ENCODE peak calls at places on chromosomes 11 and 22, in five cellular contexts. B, W, X, O and V are unnamed samples.

GRCh38 chr11:75301131-75301530 is 50.3 kb downstream of the ARRB1 start:
- DNase-seq in B (no peak), W (no peak), X (no peak), O (no peak), V (no peak)

GRCh38 chr11:81967242-81967641 is 766.4 kb downstream of the FAM181B start:
- DNase-seq in B (no peak), W (no peak), X (no peak), O (no peak), V (no peak)

GRCh38 chr11:104126464-104126863 is 37.5 kb downstream of the PDGFD start:
- DNase-seq in B (no peak), W (no peak), X (no peak), O (no peak), V (no peak)

GRCh38 chr11:69972351-69972802 is 105.7 kb upstream of the ANO1 start:
- DNase-seq in B (no peak), W (no peak), X (no peak), O (no peak), V (no peak)

GRCh38 chr22:38030311-38031133 is 26.7 kb upstream of the PICK1 start:
- DNase-seq in B (no peak), W (no peak), X (no peak), O (peak), V (no peak)

GRCh38 chr11:103824116-103824515 is 212.3 kb upstream of the DDI1 start:
- DNase-seq in B (no peak), W (no peak), X (no peak), O (no peak), V (no peak)

GRCh38 chr11:64146036-64146943 is 19.6 kb downstream of the MACROD1 start:
- DNase-seq in B (peak), W (no peak), X (peak), O (peak), V (no peak)

GRCh38 chr11:43983221-43983795 is 40.9 kb downstream of the C11orf96 start:
- DNase-seq in B (no peak), W (no peak), X (no peak), O (no peak), V (no peak)

GRCh38 chr11:93525601-93526000 is 17.6 kb downstream of the SMCO4 start:
- DNase-seq in B (no peak), W (no peak), X (no peak), O (peak), V (no peak)

GRCh38 chr11:2670541-2671100 is 29.2 kb downstream of the KCNQ1OT1 start:
- DNase-seq in B (no peak), W (no peak), X (no peak), O (no peak), V (peak)

GRCh38 chr22:21650823-21651520 is 8.9 kb downstream of the SDF2L1 start:
- DNase-seq in B (no peak), W (peak), X (no peak), O (no peak), V (no peak)

GRCh38 chr11:107785401-107785800 is 73.2 kb downstream of the SLC35F2 start:
- DNase-seq in B (no peak), W (no peak), X (no peak), O (peak), V (no peak)

GRCh38 chr11:65429724-65430405 is 7.3 kb downstream of the NEAT1 start:
- DNase-seq in B (no peak), W (no peak), X (no peak), O (peak), V (peak)

GRCh38 chr11:61888590-61888989 is 2.8 kb downstream of the FADS3 start:
- DNase-seq in B (no peak), W (no peak), X (no peak), O (no peak), V (no peak)

GRCh38 chr11:66183581-66184048 is 84.8 kb upstream of the RAB1B start:
- DNase-seq in B (no peak), W (no peak), X (no peak), O (peak), V (no peak)